ENCODE peak calls at places on chromosomes 12 and 14, in six cellular contexts. X is SK-N-MC; F is CD4-positive, alpha-beta memory T cell; L is neural progenitor cell; Q is ovary; T is HepG2. M is an unnamed sample.

GRCh38 chr14:100440207-100440631 is 117.1 kb downstream of the SLC25A47 start:
- DNase-seq in X (no peak), F (peak; percentile 30), L (peak; percentile 83), Q (peak; percentile 72), T (peak; percentile 73), M (peak; percentile 85)

GRCh38 chr14:74510211-74510931 is 16.8 kb downstream of the ISCA2 start:
- DNase-seq in X (no peak), F (no peak), L (peak; percentile 55), Q (no peak), T (peak; percentile 25), M (peak; percentile 37)

GRCh38 chr12:76032043-76032981 is 736 bp upstream of the PHLDA1 start:
- DNase-seq in X (no peak), F (no peak), L (peak; percentile 67), Q (peak; percentile 52), T (peak; percentile 70), M (peak; percentile 37)

GRCh38 chr12:42296503-42297109 is 29.3 kb downstream of the ZCRB1 start:
- DNase-seq in X (no peak), F (no peak), L (peak; percentile 17), Q (no peak), T (peak; percentile 50), M (no peak)

GRCh38 chr14:103871596-103872480 is 24.5 kb upstream of the PPP1R13B start:
- DNase-seq in X (no peak), F (peak; percentile 61), L (peak; percentile 72), Q (no peak), T (no peak), M (peak; percentile 85)

GRCh38 chr12:752673-753400 is 458 bp downstream of the WNK1 start:
- DNase-seq in X (no peak), F (peak; percentile 57), L (peak; percentile 89), Q (peak; percentile 59), T (no peak), M (peak; percentile 74)

GRCh38 chr14:96673706-96674105 is 123.5 kb upstream of the VRK1 start:
- DNase-seq in X (no peak), F (no peak), L (no peak), Q (no peak), T (no peak), M (no peak)

GRCh38 chr12:14959463-14959862 is 1.9 kb downstream of the ARHGDIB start:
- DNase-seq in X (no peak), F (no peak), L (no peak), Q (no peak), T (no peak), M (no peak)

GRCh38 chr14:61643546-61643945 is 51.8 kb upstream of the HIF1A start:
- DNase-seq in X (no peak), F (no peak), L (no peak), Q (no peak), T (no peak), M (no peak)

DNA sequence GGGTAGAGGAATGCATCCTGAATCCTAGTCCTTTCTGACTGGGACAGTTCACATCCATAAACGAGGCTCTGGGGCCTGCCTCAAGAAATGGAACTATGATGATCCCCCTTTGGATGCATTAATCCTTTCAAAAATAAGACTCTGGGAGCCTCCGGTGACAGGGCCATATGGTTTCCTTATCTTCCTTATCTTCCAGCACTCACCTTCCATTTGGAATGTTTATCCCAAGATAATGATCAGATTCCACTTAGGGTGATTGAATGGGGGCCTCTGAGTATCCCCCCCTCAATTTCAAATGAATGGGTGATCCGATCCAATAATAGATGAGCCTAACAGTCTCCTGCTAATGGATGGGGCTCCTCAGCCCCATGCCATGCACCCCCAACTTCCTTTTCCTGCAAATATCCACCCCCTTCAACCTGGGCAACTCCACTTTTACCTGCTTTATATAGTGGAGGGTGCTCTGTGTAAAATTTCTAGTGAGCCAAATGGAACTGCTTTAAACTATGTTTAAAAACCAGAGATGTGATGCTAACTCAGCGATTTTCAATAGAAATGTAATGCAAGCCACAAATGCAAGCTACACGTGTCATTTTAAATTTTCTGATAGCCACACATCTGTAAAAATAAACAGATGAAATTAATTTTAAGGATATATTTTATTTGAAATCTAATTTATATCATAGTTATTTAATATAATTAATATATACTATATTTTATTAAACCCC is 157.8 kb downstream of the ZFP36L1 start:
- DNase-seq in X (no peak), F (no peak), L (no peak), Q (no peak), T (no peak), M (no peak)
- H3K27ac ChIP-seq in X (no peak overlapping the region), F (no peak overlapping the region), L (no peak overlapping the region), Q (no peak overlapping the region), T (no peak overlapping the region), M (no peak overlapping the region)

GRCh38 chr12:4030938-4031702 is 157.9 kb upstream of the PARP11 start:
- DNase-seq in X (no peak), F (peak; percentile 70), L (peak; percentile 98), Q (peak; percentile 86), T (peak; percentile 55), M (peak; percentile 84)
- H3K4me3 ChIP-seq in X (peak overlapping the region; percentile 49), F (peak overlapping the region; percentile 52), L (no peak overlapping the region), Q (peak overlapping the region; percentile 57), T (no peak overlapping the region), M (peak overlapping the region; percentile 43)

DNA sequence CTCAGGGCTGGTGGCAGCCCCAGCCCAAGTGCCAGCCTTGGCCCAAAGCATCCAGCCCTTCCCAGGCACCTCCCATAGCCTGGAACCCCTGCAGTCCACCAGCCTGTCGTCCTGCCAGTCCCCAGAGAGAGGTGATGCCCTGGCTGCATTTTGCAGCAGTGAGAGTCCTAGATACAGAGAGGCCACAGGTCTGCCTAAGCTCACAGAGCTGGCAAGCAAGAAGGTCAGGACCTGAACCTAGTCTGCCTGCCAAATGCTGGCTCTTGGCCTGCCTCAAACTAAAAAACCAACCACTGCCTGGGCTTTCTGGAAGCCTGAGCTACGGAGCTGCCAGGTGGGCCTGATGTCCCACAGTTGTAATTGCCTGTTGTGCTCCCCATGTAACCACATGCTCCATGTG is 164.9 kb downstream of the PHETA1 start:
- DNase-seq in X (no peak), F (no peak), L (no peak), Q (no peak), T (no peak), M (no peak)
- H3K27ac ChIP-seq in X (no peak overlapping the region), F (no peak overlapping the region), L (no peak overlapping the region), Q (no peak overlapping the region), T (no peak overlapping the region), M (no peak overlapping the region)

GRCh38 chr14:23319746-23320583 is 1.3 kb upstream of the PABPN1 start:
- DNase-seq in X (no peak), F (no peak), L (no peak), Q (peak; percentile 28), T (no peak), M (no peak)
- H3K4me3 ChIP-seq in X (peak overlapping the region; percentile 80), F (peak overlapping the region; percentile 73), L (peak overlapping the region; percentile 40), Q (peak overlapping the region; percentile 46), T (peak overlapping the region; percentile 70), M (peak overlapping the region; percentile 57)

M was measured in right lobe of liver.